ENCODE peak calls at places on chromosomes 3 and 15, in eight cellular contexts. One of them, this sample, is unnamed.

GRCh38 chr15:57133127-57133968 is 214.9 kb downstream of the TCF12 start:
- DNase-seq in stomach: no peak
- DNase-seq in tibial artery: no peak
- DNase-seq in heart left ventricle: no peak
- DNase-seq in mucosa of descending colon: no peak
- DNase-seq in A549: no peak
- DNase-seq in Caco-2: no peak
- DNase-seq in upper lobe of right lung: no peak
- DNase-seq in this sample: peak; percentile 68

GRCh38 chr3:170159933-170160332 is 21.6 kb downstream of the PHC3 start:
- DNase-seq in stomach: no peak
- DNase-seq in tibial artery: no peak
- DNase-seq in heart left ventricle: no peak
- DNase-seq in mucosa of descending colon: no peak
- DNase-seq in A549: no peak
- DNase-seq in Caco-2: no peak
- DNase-seq in upper lobe of right lung: no peak
- DNase-seq in this sample: no peak

GRCh38 chr3:5155241-5155640 is 32.3 kb upstream of the EDEM1 start:
- DNase-seq in stomach: no peak
- DNase-seq in tibial artery: no peak
- DNase-seq in heart left ventricle: no peak
- DNase-seq in mucosa of descending colon: no peak
- DNase-seq in A549: no peak
- DNase-seq in Caco-2: no peak
- DNase-seq in upper lobe of right lung: no peak
- DNase-seq in this sample: no peak

GRCh38 chr3:57958642-57959406 is 49.4 kb upstream of the FLNB start:
- DNase-seq in stomach: no peak
- DNase-seq in tibial artery: no peak
- DNase-seq in heart left ventricle: peak; percentile 52
- DNase-seq in mucosa of descending colon: peak; percentile 52
- DNase-seq in A549: peak; percentile 57
- DNase-seq in Caco-2: peak; percentile 79
- DNase-seq in upper lobe of right lung: no peak
- DNase-seq in this sample: no peak

GRCh38 chr3:12903881-12904280 is 62.5 kb upstream of the RPL32 start:
- DNase-seq in stomach: no peak
- DNase-seq in tibial artery: no peak
- DNase-seq in heart left ventricle: no peak
- DNase-seq in mucosa of descending colon: no peak
- DNase-seq in A549: no peak
- DNase-seq in Caco-2: no peak
- DNase-seq in upper lobe of right lung: no peak
- DNase-seq in this sample: no peak

GRCh38 chr3:65811050-65811766 is 227.5 kb downstream of the MAGI1 start:
- DNase-seq in stomach: no peak
- DNase-seq in tibial artery: no peak
- DNase-seq in heart left ventricle: peak; percentile 36
- DNase-seq in mucosa of descending colon: no peak
- DNase-seq in A549: no peak
- DNase-seq in Caco-2: no peak
- DNase-seq in upper lobe of right lung: no peak
- DNase-seq in this sample: no peak

GRCh38 chr3:189636048-189636447 is 4.9 kb downstream of the TP63 start:
- DNase-seq in stomach: no peak
- DNase-seq in tibial artery: no peak
- DNase-seq in heart left ventricle: no peak
- DNase-seq in mucosa of descending colon: no peak
- DNase-seq in A549: no peak
- DNase-seq in Caco-2: no peak
- DNase-seq in upper lobe of right lung: no peak
- DNase-seq in this sample: no peak

GRCh38 chr3:134028486-134029255 is 1.1 kb downstream of the SLCO2A1 start:
- DNase-seq in stomach: no peak
- DNase-seq in tibial artery: no peak
- DNase-seq in heart left ventricle: no peak
- DNase-seq in mucosa of descending colon: no peak
- DNase-seq in A549: no peak
- DNase-seq in Caco-2: no peak
- DNase-seq in upper lobe of right lung: no peak
- DNase-seq in this sample: no peak

GRCh38 chr3:134804508-134805480 is 9.7 kb downstream of the EPHB1 start:
- DNase-seq in stomach: no peak
- DNase-seq in tibial artery: no peak
- DNase-seq in heart left ventricle: no peak
- DNase-seq in mucosa of descending colon: no peak
- DNase-seq in A549: no peak
- DNase-seq in Caco-2: no peak
- DNase-seq in upper lobe of right lung: no peak
- DNase-seq in this sample: no peak

GRCh38 chr15:92005154-92005553 is 151.6 kb downstream of the SLCO3A1 start:
- DNase-seq in stomach: no peak
- DNase-seq in tibial artery: no peak
- DNase-seq in heart left ventricle: no peak
- DNase-seq in mucosa of descending colon: peak; percentile 41
- DNase-seq in A549: no peak
- DNase-seq in Caco-2: no peak
- DNase-seq in upper lobe of right lung: no peak
- DNase-seq in this sample: no peak

GRCh38 chr3:54445630-54446029 is 323.3 kb downstream of the CACNA2D3 start:
- DNase-seq in stomach: no peak
- DNase-seq in tibial artery: no peak
- DNase-seq in heart left ventricle: no peak
- DNase-seq in mucosa of descending colon: no peak
- DNase-seq in A549: no peak
- DNase-seq in Caco-2: no peak
- DNase-seq in upper lobe of right lung: no peak
- DNase-seq in this sample: no peak

GRCh38 chr15:48794697-48795134 is 16.2 kb downstream of the CEP152 start:
- DNase-seq in stomach: no peak
- DNase-seq in tibial artery: no peak
- DNase-seq in heart left ventricle: no peak
- DNase-seq in mucosa of descending colon: no peak
- DNase-seq in A549: peak; percentile 31
- DNase-seq in Caco-2: no peak
- DNase-seq in upper lobe of right lung: no peak
- DNase-seq in this sample: no peak

GRCh38 chr3:124997303-124998246 is 58.2 kb downstream of the HEG1 start:
- DNase-seq in stomach: no peak
- DNase-seq in tibial artery: no peak
- DNase-seq in heart left ventricle: no peak
- DNase-seq in mucosa of descending colon: no peak
- DNase-seq in A549: no peak
- DNase-seq in Caco-2: no peak
- DNase-seq in upper lobe of right lung: no peak
- DNase-seq in this sample: no peak
- H3K4me1 ChIP-seq in stomach: peaks cover 48% of the 10 kb centered on the region
- H3K4me1 ChIP-seq in tibial artery: no peaks in the 10 kb centered on the region
- H3K4me1 ChIP-seq in heart left ventricle: peaks cover 34% of the 10 kb centered on the region
- H3K4me1 ChIP-seq in mucosa of descending colon: peaks cover 14% of the 10 kb centered on the region
- H3K4me1 ChIP-seq in A549: peaks cover 3% of the 10 kb centered on the region
- H3K4me1 ChIP-seq in Caco-2: peaks cover 12% of the 10 kb centered on the region
- H3K4me1 ChIP-seq in upper lobe of right lung: peaks cover 26% of the 10 kb centered on the region
- H3K4me1 ChIP-seq in this sample: peaks cover 33% of the 10 kb centered on the region

GRCh38 chr3:147396709-147397046 is 9.7 kb downstream of the ZIC4 start:
- DNase-seq in stomach: no peak
- DNase-seq in tibial artery: no peak
- DNase-seq in heart left ventricle: no peak
- DNase-seq in mucosa of descending colon: no peak
- DNase-seq in A549: no peak
- DNase-seq in Caco-2: no peak
- DNase-seq in upper lobe of right lung: no peak
- DNase-seq in this sample: peak; percentile 63
- H3K9me3 ChIP-seq in stomach: peaks cover 10% of the 10 kb centered on the region
- H3K9me3 ChIP-seq in tibial artery: no peaks in the 10 kb centered on the region
- H3K9me3 ChIP-seq in heart left ventricle: no peaks in the 10 kb centered on the region
- H3K9me3 ChIP-seq in mucosa of descending colon: no peaks in the 10 kb centered on the region
- H3K9me3 ChIP-seq in A549: no peaks in the 10 kb centered on the region
- H3K9me3 ChIP-seq in Caco-2: no peaks in the 10 kb centered on the region
- H3K9me3 ChIP-seq in upper lobe of right lung: no peaks in the 10 kb centered on the region
- H3K9me3 ChIP-seq in this sample: no peaks in the 10 kb centered on the region

DNA sequence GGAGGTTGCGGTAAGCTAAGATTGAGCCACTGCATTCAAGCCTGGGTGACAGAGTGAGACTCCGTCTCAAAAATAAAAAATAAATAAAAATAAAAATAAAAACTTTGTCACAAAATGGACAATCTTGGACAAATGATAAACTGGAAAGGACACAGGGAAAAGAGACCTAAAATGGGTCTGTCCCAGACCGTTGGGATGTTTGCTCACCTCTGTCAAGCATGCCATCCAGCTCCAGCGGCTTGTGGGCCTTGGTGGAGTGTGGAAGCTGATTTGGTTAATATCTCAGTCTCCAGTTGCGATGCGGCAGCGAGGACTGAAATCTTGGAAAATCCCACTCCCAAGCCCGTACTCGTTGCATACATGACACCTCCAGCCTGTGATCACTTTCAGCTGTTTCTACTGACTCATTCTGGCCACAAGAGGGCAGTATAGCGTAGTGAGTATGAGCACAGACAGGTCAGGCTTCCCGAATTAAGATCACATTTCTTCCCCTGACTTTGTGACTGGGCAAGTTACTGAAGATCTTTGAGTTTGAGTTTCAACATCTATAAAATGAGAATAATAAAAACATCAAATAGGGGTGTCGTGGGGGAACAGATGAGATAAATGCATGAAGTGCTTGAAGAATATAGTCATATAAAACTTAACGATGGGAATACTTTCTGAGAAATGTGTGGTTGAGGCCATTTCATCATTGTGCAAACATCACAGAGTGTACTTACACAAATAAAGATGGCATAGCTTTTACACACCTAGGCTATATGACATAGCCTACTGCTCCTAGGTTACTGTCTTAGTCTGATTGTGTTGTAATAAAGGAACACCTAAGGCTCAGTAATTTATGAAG is 19.6 kb upstream of the MOBP start:
- DNase-seq in stomach: peak; percentile 69
- DNase-seq in tibial artery: peak; percentile 76
- DNase-seq in heart left ventricle: peak; percentile 56
- DNase-seq in mucosa of descending colon: peak; percentile 96
- DNase-seq in A549: peak; percentile 81
- DNase-seq in Caco-2: peak; percentile 74
- DNase-seq in upper lobe of right lung: no peak
- DNase-seq in this sample: no peak
- TF ChIP-seq CTCF in stomach: peak; percentile 74
- TF ChIP-seq CTCF in tibial artery: peak; percentile 67
- TF ChIP-seq CTCF in heart left ventricle: peak; percentile 91
- TF ChIP-seq CTCF in mucosa of descending colon: peak; percentile 78
- TF ChIP-seq CTCF in A549: peak; percentile 87
- TF ChIP-seq CTCF in Caco-2: peak; percentile 75
- TF ChIP-seq CTCF in upper lobe of right lung: peak; percentile 87
- TF ChIP-seq CTCF in this sample: peak; percentile 82

GRCh38 chr3:123780656-123781055 is 103.5 kb downstream of the MYLK start:
- DNase-seq in stomach: no peak
- DNase-seq in tibial artery: no peak
- DNase-seq in heart left ventricle: no peak
- DNase-seq in mucosa of descending colon: no peak
- DNase-seq in A549: no peak
- DNase-seq in Caco-2: no peak
- DNase-seq in upper lobe of right lung: no peak
- DNase-seq in this sample: no peak

GRCh38 chr3:123781571-123782275 is 102.4 kb downstream of the MYLK start:
- DNase-seq in stomach: no peak
- DNase-seq in tibial artery: no peak
- DNase-seq in heart left ventricle: no peak
- DNase-seq in mucosa of descending colon: no peak
- DNase-seq in A549: no peak
- DNase-seq in Caco-2: no peak
- DNase-seq in upper lobe of right lung: no peak
- DNase-seq in this sample: no peak

GRCh38 chr3:123779646-123780231 is 104.4 kb downstream of the MYLK start:
- DNase-seq in stomach: no peak
- DNase-seq in tibial artery: no peak
- DNase-seq in heart left ventricle: no peak
- DNase-seq in mucosa of descending colon: no peak
- DNase-seq in A549: no peak
- DNase-seq in Caco-2: no peak
- DNase-seq in upper lobe of right lung: no peak
- DNase-seq in this sample: no peak

GRCh38 chr3:123782488-123782887 is 101.6 kb downstream of the MYLK start:
- DNase-seq in stomach: no peak
- DNase-seq in tibial artery: no peak
- DNase-seq in heart left ventricle: no peak
- DNase-seq in mucosa of descending colon: no peak
- DNase-seq in A549: no peak
- DNase-seq in Caco-2: no peak
- DNase-seq in upper lobe of right lung: no peak
- DNase-seq in this sample: no peak

DNA sequence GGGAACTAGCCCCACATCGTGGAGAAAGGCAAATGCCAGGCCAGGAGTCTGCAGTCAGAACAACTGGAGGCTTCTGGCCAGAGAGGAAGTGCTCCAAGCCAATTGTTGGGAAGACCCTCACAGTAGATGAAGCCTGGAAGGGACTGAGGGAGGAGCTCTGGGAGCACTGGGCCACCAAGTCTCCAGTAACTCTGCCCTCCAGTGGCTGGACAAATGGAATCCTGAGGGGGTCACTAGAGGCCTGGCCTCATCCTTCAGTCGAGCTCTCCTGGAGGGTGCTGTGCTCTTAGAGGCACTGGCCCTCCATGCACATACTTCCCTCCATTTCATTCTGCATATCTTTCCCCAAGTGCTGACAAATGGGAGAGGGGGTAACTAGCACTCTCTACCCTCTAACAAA is 103.0 kb downstream of the MYLK start:
- DNase-seq in stomach: no peak
- DNase-seq in tibial artery: no peak
- DNase-seq in heart left ventricle: no peak
- DNase-seq in mucosa of descending colon: no peak
- DNase-seq in A549: no peak
- DNase-seq in Caco-2: no peak
- DNase-seq in upper lobe of right lung: no peak
- DNase-seq in this sample: no peak
- H3K4me1 ChIP-seq in stomach: peaks cover 8% of the 10 kb centered on the region
- H3K4me1 ChIP-seq in tibial artery: no peaks in the 10 kb centered on the region
- H3K4me1 ChIP-seq in heart left ventricle: no peaks in the 10 kb centered on the region
- H3K4me1 ChIP-seq in mucosa of descending colon: peaks cover 28% of the 10 kb centered on the region
- H3K4me1 ChIP-seq in A549: peaks cover 26% of the 10 kb centered on the region
- H3K4me1 ChIP-seq in Caco-2: peaks cover 48% of the 10 kb centered on the region
- H3K4me1 ChIP-seq in upper lobe of right lung: peaks cover 17% of the 10 kb centered on the region
- H3K4me1 ChIP-seq in this sample: no peaks in the 10 kb centered on the region